ENCODE peak calls at places on chromosomes 6 and 20, in six cellular contexts. P is neural crest cell, D is lung, J is astrocyte of the cerebellum, X is stomach, I is endothelial cell. Q is an unnamed sample.

GRCh38 chr6:161134550-161135298 is 139.1 kb downstream of the AGPAT4 start:
- DNase-seq in P (no peak), D (no peak), J (no peak), X (no peak), I (no peak), Q (no peak)

GRCh38 chr20:24955045-24955444 is 6.0 kb downstream of the CST7 start:
- DNase-seq in P (no peak), D (no peak), J (no peak), X (peak), I (no peak), Q (no peak)

GRCh38 chr6:151425561-151425960 is 26.4 kb downstream of the RMND1 start:
- DNase-seq in P (no peak), D (no peak), J (no peak), X (no peak), I (no peak), Q (no peak)

GRCh38 chr20:36720510-36720909 is 25.4 kb downstream of the NDRG3 start:
- DNase-seq in P (no peak), D (no peak), J (no peak), X (no peak), I (no peak), Q (no peak)

GRCh38 chr20:11880694-11881093 is 37.0 kb upstream of the BTBD3 start:
- DNase-seq in P (no peak), D (no peak), J (no peak), X (no peak), I (no peak), Q (no peak)

GRCh38 chr20:48157970-48158369 is 372.7 kb upstream of the SULF2 start:
- DNase-seq in P (no peak), D (no peak), J (no peak), X (no peak), I (no peak), Q (no peak)

GRCh38 chr6:78483141-78483540 is 384.2 kb upstream of the IRAK1BP1 start:
- DNase-seq in P (no peak), D (no peak), J (no peak), X (no peak), I (no peak), Q (no peak)

GRCh38 chr6:107506145-107506544 is 16.2 kb downstream of the SOBP start:
- DNase-seq in P (no peak), D (no peak), J (no peak), X (peak), I (no peak), Q (no peak)

GRCh38 chr6:36094786-36095496 is 35.4 kb upstream of the MAPK13 start:
- DNase-seq in P (peak), D (peak), J (peak), X (peak), I (peak), Q (peak)

GRCh38 chr20:30284533-30284932 is 972.9 kb upstream of the DEFB115 start:
- DNase-seq in P (no peak), D (no peak), J (no peak), X (no peak), I (no peak), Q (no peak)

GRCh38 chr20:53409177-53409576 is 184.5 kb downstream of the ZNF217 start:
- DNase-seq in P (no peak), D (no peak), J (no peak), X (no peak), I (no peak), Q (no peak)

GRCh38 chr20:45518282-45518681 is 2.9 kb upstream of the SPINT3 start:
- DNase-seq in P (no peak), D (peak), J (no peak), X (no peak), I (no peak), Q (no peak)

GRCh38 chr6:162962093-162962492 is 234.3 kb downstream of the PACRG start:
- DNase-seq in P (no peak), D (no peak), J (no peak), X (no peak), I (no peak), Q (no peak)

GRCh38 chr20:10848810-10849370 is 175.1 kb upstream of the JAG1 start:
- DNase-seq in P (no peak), D (no peak), J (peak), X (no peak), I (no peak), Q (no peak)

GRCh38 chr6:110491644-110492317 is 15.4 kb upstream of the SLC22A16 start:
- DNase-seq in P (no peak), D (no peak), J (no peak), X (no peak), I (no peak), Q (no peak)

GRCh38 chr6:108948252-108948651 is 100.0 kb downstream of the ARMC2 start:
- DNase-seq in P (no peak), D (no peak), J (no peak), X (peak), I (no peak), Q (no peak)
- TF ChIP-seq CTCF in P (no peak), D (no peak), J (no peak), X (no peak), I (no peak), Q (no peak)

GRCh38 chr6:31114970-31115849 is 610 bp downstream of the PSORS1C1 start:
- DNase-seq in P (no peak), D (no peak), J (peak), X (no peak), I (no peak), Q (no peak)
- TF ChIP-seq CTCF in P (no peak), D (no peak), J (peak), X (no peak), I (no peak), Q (no peak)

GRCh38 chr20:17992224-17992637 is 23.4 kb downstream of the MGME1 start:
- DNase-seq in P (no peak), D (no peak), J (no peak), X (no peak), I (no peak), Q (no peak)
- TF ChIP-seq CTCF in P (no peak), D (no peak), J (no peak), X (no peak), I (no peak), Q (no peak)

DNA sequence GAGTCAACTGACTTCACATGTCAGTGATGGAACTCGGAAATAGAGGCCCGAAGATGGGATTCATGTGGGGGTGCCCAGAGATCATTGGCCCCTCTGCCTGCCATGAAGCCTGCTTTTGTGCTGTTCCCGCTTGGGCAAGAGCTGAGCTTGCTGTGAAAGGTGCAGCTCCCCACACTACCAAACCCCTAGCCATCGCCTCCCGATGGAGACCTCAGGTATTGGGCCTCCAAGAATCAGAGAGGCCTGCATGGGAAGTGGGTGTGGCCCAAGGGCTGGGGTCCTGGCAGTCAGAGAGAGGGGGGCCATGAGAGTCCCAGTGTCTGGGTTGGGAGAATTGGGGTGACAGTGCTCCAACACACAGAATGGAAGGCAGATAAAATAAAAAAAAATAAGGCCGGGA is 160.9 kb downstream of the SOD2 start:
- DNase-seq in P (no peak), D (no peak), J (no peak), X (no peak), I (no peak), Q (no peak)
- TF ChIP-seq CTCF in P (no peak), D (no peak), J (no peak), X (no peak), I (no peak), Q (no peak)

DNA sequence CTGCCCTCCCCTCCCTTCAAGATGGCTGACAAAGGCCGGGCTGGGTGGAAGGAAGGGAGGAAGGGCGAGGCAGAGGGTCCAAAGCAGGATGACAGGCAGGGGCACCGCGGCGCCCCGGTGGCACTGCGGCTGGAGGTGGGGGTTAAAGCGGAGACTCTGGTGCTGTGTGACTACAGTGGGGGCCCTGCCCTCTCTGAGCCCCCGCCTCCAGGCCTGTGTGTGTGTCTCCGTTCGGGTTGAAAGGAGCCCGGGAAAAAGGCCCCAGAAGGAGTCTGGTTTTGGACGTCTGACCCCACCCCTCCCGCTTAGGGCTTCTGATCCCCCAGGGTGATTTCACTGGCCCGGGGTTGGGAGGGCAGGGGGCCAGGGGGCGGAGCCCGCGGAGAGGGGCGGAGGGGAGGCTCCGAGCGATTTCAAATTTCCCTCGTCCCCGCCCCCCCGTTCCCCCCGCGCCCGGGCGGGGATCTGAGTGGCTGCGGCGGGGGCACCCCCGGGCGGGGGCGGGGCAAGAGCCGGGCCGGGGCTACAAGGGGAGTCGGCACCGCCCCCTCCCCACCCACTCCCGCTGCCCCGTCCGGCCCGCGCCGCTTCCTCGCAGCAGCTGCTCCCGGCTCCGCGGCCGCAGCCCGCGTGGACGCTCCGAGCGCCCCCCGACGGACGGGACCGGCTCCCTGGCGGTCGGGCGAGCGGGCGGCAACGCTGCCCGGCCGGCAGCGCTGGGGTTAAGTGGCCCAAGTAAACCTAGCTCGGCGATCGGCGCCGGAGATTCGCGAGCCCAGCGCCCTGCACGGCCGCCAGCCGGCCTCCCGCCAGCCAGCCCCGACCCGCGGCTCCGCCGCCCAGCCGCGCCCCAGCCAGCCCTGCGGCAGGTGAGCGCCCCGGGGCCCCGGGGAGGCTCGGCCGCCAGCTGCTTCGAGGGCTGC is at the start of gene DNMT3B:
- DNase-seq in P (peak), D (peak), J (peak), X (peak), I (peak), Q (peak)
- TF ChIP-seq CTCF in P (peak), D (no peak), J (no peak), X (no peak), I (peak), Q (no peak)

GRCh38 chr6:159045826-159046225 is 1.0 kb upstream of the TAGAP start:
- DNase-seq in P (no peak), D (no peak), J (no peak), X (no peak), I (no peak), Q (no peak)
- TF ChIP-seq CTCF in P (no peak), D (no peak), J (no peak), X (no peak), I (no peak), Q (peak)

GRCh38 chr6:53104916-53105315 is 39.7 kb downstream of the FBXO9 start:
- DNase-seq in P (no peak), D (no peak), J (no peak), X (no peak), I (no peak), Q (no peak)

GRCh38 chr6:53103993-53104675 is 38.9 kb downstream of the FBXO9 start:
- DNase-seq in P (no peak), D (no peak), J (no peak), X (no peak), I (no peak), Q (no peak)

GRCh38 chr6:53111865-53112264 is 36.8 kb downstream of the GCM1 start:
- DNase-seq in P (no peak), D (no peak), J (no peak), X (no peak), I (no peak), Q (no peak)

GRCh38 chr6:53109612-53110011 is 39.0 kb downstream of the GCM1 start:
- DNase-seq in P (no peak), D (no peak), J (no peak), X (no peak), I (no peak), Q (no peak)

GRCh38 chr6:53107091-53107490 is 41.5 kb downstream of the GCM1 start:
- DNase-seq in P (no peak), D (no peak), J (no peak), X (no peak), I (no peak), Q (no peak)
- TF ChIP-seq CTCF in P (no peak), D (no peak), J (no peak), X (no peak), I (no peak), Q (no peak)

DNA sequence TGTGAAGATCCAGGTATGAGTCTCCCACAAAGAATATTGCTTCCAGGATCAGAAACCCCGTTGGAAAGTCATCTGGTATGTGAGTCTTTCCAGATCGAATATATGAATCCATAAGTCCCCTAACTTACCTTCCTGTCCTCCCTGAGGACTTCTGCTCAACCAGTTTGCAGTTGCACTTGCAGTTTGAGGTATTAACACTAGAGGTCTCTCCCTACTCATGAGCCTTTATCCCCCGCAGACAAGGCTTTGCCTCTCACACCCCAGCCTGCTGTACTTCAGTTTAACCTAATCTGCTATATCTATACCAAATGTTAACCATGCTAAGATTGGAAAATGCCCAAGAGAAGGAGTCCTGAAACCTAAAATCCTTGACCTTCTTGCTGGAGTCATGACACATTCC is 135.3 kb upstream of the DEFB112 start:
- DNase-seq in P (no peak), D (no peak), J (no peak), X (no peak), I (peak), Q (no peak)
- TF ChIP-seq CTCF in P (peak), D (no peak), J (no peak), X (no peak), I (peak), Q (peak)

Q was measured in nephron progenitor cell.